ENCODE peak calls at places on chromosomes 2 and 18, in seven cellular contexts. N is adrenal gland, T is Calu3, L is cardiac fibroblast, O is right lobe of liver, H is uterus, I is stomach. F is an unnamed sample.

GRCh38 chr18:64929026-64929425 is 780.1 kb upstream of the LINC00305 start:
- DNase-seq in N (no peak), T (no peak), L (peak), O (no peak), H (no peak), I (no peak), F (no peak)

GRCh38 chr18:50807199-50807598 is 12.6 kb downstream of the MRO start:
- DNase-seq in N (no peak), T (no peak), L (no peak), O (no peak), H (no peak), I (no peak), F (no peak)

GRCh38 chr2:154264024-154264423 is 392.3 kb downstream of the GALNT13 start:
- DNase-seq in N (no peak), T (peak), L (no peak), O (no peak), H (no peak), I (no peak), F (no peak)

GRCh38 chr2:124988111-124988510 is 963.0 kb downstream of the CNTNAP5 start:
- DNase-seq in N (no peak), T (no peak), L (no peak), O (no peak), H (no peak), I (no peak), F (no peak)

GRCh38 chr18:44851806-44852205 is 171.1 kb downstream of the SETBP1 start:
- DNase-seq in N (no peak), T (no peak), L (no peak), O (no peak), H (no peak), I (no peak), F (no peak)

GRCh38 chr2:393711-394696 is 106.1 kb upstream of the ALKAL2 start:
- DNase-seq in N (no peak), T (peak), L (peak), O (no peak), H (no peak), I (no peak), F (peak)

GRCh38 chr18:7808054-7808453 is 240.9 kb downstream of the PTPRM start:
- DNase-seq in N (no peak), T (no peak), L (no peak), O (no peak), H (no peak), I (no peak), F (no peak)

GRCh38 chr2:53859354-53860159 is at the start of gene GPR75:
- DNase-seq in N (peak), T (no peak), L (peak), O (peak), H (no peak), I (peak), F (no peak)

GRCh38 chr18:77899972-77900754 is 650.5 kb downstream of the GALR1 start:
- DNase-seq in N (peak), T (peak), L (peak), O (peak), H (no peak), I (peak), F (no peak)

GRCh38 chr2:212451786-212452200 is 86.8 kb downstream of the ERBB4 start:
- DNase-seq in N (no peak), T (peak), L (peak), O (no peak), H (no peak), I (no peak), F (no peak)

GRCh38 chr2:155975734-155976133 is 356.8 kb downstream of the NR4A2 start:
- DNase-seq in N (no peak), T (peak), L (no peak), O (no peak), H (no peak), I (no peak), F (no peak)

GRCh38 chr2:191051825-191052778 is 38.1 kb upstream of the STAT1 start:
- DNase-seq in N (no peak), T (peak), L (peak), O (no peak), H (no peak), I (no peak), F (no peak)

DNA sequence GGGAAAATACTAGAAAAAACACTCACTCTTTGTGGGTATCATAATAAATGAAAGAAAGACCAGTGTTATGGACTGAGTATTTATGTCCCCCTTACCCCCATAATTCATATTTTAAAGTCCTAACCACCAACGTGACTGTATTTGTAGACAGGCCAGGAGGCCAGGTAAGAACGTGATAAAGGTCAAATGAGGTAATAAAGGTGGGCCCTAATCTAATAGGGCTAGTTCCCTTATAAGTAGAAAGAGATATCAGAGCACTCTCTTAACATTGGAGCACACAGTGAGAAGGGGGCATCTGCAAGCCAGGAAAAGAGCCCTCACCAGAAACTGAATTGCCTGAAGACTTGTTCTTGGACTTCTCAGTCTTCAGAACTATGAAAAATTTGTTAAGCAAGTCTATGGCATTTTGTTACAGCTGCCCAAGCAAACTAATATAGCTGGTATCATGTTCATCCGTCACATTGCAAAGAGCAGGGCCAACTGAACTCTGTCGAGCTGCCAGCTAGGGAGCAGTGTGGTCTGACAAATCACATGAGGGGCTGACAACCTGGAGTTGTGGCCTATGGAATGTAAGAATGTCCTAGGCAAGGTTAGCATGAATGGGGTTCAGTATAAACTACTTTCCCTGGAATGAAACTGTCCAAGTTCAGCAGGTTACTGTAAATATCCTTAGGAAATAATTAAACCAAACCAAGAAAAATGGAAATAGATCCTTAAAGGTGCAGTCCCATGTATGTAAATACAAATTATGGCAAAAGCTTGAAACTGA is 280.9 kb downstream of the ZNF385B start:
- DNase-seq in N (no peak), T (peak), L (no peak), O (peak), H (no peak), I (no peak), F (no peak)
- TF ChIP-seq CTCF in N (no peak), T (no peak), L (no peak), O (no peak), H (no peak), I (no peak), F (peak)

DNA sequence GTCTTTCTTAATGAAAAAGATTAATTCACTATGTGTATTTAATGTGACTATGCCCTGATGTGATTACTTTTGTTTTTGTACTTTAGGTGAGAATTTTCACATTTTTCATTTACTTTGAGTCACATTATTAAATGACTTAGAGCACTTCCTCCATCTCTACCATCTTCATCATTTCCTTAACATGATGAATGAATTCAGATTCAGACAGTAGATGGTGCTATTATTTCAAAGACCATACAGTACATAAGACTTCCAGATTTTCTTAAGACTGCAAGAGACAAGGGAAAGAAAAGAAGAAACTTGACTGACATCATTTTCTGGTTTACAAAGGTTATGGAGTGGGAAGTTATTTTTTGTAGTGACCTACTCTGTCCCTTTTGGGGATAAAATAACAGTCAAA is 1010.6 kb upstream of the NXPH2 start:
- DNase-seq in N (no peak), T (no peak), L (peak), O (no peak), H (no peak), I (no peak), F (no peak)
- TF ChIP-seq CTCF in N (no peak), T (no peak), L (no peak), O (no peak), H (no peak), I (peak), F (peak)

DNA sequence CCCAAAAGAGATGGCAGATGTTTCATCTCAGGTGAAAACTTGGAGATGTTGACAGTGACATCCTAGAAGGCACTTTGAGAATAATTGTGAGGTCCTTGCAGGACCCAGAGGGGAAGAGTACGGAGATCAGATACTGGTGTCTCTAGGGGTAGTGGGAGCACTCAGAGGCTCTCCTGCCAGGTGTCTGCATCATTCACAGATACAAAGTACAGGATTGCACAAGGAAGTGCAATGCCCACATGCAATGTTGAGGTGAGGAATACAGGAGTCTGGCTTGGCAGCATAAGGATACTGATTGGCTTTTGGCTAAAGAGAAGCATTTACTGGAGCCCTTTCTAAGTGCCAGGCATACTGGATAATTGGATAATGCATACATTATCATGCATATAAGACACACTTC is 30.9 kb upstream of the NCKAP5 start:
- DNase-seq in N (no peak), T (no peak), L (no peak), O (peak), H (no peak), I (no peak), F (no peak)
- TF ChIP-seq CTCF in N (no peak), T (no peak), L (no peak), O (no peak), H (no peak), I (no peak), F (no peak)

GRCh38 chr2:177552414-177553175 is 160.0 kb downstream of the AGPS start:
- DNase-seq in N (peak), T (peak), L (peak), O (peak), H (peak), I (peak), F (peak)
- TF ChIP-seq CTCF in N (no peak), T (no peak), L (no peak), O (no peak), H (peak), I (no peak), F (no peak)

DNA sequence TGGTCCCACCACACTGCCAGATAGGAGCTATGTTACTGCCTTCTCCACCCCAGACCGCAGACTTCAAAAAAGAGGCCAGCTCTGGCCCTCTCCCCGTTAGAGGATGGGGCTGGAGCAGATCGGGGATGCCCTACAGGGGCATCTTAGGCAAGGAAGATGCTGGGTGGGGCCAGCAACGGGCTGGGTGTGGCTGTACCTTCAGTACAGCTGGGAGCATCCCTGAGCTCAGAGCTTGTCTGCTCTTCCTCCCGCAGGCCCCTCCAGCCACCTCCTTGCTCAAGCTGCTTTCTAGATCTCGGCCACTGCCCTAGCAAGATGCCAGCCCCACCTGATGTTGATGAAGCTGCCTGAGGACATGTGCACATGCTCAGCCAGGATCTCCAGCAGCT is 9.8 kb downstream of the PTPRN start:
- DNase-seq in N (no peak), T (no peak), L (no peak), O (no peak), H (no peak), I (no peak), F (no peak)
- TF ChIP-seq CTCF in N (no peak), T (no peak), L (no peak), O (no peak), H (no peak), I (no peak), F (no peak)

GRCh38 chr2:205372141-205372540 is 310.2 kb upstream of the NRP2 start:
- DNase-seq in N (no peak), T (no peak), L (peak), O (no peak), H (no peak), I (no peak), F (no peak)
- TF ChIP-seq CTCF in N (no peak), T (no peak), L (no peak), O (no peak), H (no peak), I (no peak), F (no peak)

DNA sequence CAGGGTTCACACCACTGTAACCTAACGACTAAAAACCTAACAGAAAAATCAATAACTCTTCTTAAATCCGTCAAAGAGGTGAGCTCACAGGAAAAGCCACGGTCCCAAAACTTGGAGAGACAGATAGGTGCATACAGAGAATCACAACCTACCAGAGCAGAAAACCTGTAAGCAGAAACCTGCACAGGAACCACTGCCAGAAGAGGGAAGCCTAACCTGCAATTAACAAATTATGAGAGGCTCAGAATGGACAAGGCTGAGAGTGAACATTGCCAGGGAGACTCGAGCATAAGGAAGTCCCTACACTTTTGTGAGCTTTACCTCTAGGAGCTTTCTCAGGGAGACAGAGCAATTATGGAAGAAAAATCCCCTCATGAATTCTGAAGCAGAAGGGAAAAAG is 156.2 kb upstream of the NETO1 start:
- DNase-seq in N (no peak), T (no peak), L (no peak), O (no peak), H (no peak), I (no peak), F (no peak)
- TF ChIP-seq CTCF in N (no peak), T (no peak), L (no peak), O (no peak), H (no peak), I (no peak), F (no peak)

DNA sequence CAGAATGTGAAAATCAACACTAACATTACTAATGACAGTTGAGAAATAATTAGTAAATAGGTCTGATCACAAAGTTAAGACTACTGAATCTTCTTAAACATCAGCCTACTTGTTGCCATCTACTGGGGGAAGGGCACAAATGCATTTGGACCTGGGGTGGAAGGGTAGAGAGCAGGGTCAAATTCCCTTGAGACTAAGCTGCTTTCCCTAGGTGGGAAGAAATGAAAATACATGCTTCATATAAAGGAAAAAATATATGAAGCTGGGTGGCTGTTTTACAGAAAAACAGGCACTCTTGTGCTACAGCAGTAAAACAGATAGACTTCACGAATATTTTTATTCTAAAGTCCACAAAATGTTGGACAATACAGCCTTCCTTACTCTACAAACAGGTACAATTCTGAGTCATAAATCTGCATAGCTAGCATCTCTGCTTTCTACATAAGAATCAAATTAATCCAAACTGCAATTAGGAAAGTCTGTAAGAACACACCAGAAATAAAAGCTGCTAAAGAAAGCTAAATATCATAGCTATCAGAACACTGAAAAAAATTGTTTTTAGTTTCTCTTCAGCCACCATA is 10.9 kb downstream of the TRIP12 start:
- DNase-seq in N (no peak), T (no peak), L (peak), O (no peak), H (no peak), I (no peak), F (no peak)
- TF ChIP-seq CTCF in N (no peak), T (peak), L (no peak), O (peak), H (no peak), I (peak), F (peak)

DNA sequence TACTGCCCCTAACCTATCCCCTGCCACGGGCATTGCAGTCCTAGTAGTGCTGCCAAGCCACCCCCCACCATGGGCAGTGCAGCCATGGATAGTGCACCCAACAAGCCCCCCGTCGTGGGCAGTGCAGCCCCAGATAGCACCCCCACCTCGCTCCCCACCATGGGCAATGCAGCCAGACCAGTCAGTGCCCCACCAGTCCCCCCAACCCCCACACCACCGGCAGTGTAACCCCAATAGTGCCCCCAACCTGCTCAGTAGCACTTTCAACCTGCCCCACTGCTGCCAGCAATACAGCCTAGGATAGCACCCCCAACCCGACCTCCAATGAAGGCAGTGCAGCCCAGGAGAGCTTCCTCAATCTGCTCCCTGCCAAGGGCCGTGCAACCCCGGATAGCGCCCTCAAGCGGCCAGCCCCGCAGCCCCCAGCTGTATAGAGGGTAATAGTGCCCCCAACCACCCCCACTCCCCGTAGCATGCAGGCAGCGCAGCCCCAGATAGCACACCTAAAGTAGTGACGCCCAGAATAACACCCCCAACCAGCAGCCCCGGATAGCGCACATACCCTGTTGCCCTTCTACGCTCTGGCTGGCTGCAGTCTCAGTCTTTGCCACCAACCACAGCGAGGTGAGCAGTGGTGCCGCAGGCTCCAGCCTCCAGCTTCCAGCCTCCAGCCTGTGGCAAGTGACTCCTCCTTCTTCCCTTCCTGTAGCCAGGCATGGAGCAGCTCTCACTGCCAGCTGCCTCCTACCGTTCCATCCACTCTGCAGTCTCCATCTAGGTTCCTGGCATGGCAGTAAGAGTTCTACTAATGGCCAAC is 45.4 kb upstream of the ANKRD62 start:
- DNase-seq in N (no peak), T (no peak), L (no peak), O (no peak), H (no peak), I (no peak), F (peak)
- TF ChIP-seq CTCF in N (no peak), T (no peak), L (no peak), O (no peak), H (no peak), I (no peak), F (no peak)